ENCODE peak calls at places on chromosomes 12 and 14, in ten cellular contexts. V is uterus; C is GM23248; I is foreskin fibroblast; K is naive thymus-derived CD4-positive, alpha-beta T cell; H is IMR-90; A is A549; N is tibial artery; U is left ventricle myocardium inferior; Z is left lung. B is an unnamed sample.
A peak's percentile ranks its signal among the peaks of the same experiment; 100 is the strongest.

GRCh38 chr14:68394113-68394718 is 398.7 kb downstream of the ZFP36L1 start:
- DNase-seq in K (no peak), C (peak; percentile 49), N (no peak), H (peak; percentile 63), I (no peak), A (no peak), V (no peak), U (no peak), Z (no peak), B (no peak)

GRCh38 chr12:110109837-110110535 is 14.2 kb upstream of the IFT81 start:
- DNase-seq in H (no peak), V (no peak), U (no peak), N (no peak), A (no peak), K (no peak), Z (no peak), C (no peak), I (no peak), B (no peak)

GRCh38 chr12:104986022-104986941 is at the start of gene NOPCHAP1:
- DNase-seq in U (peak; percentile 95), I (peak; percentile 73), A (peak; percentile 90), C (peak; percentile 95), H (peak; percentile 75), N (peak; percentile 97), Z (peak; percentile 93), K (peak; percentile 80), V (peak; percentile 92), B (peak; percentile 96)

GRCh38 chr12:105321125-105321524 is 9.4 kb upstream of the C12orf75 start:
- DNase-seq in C (no peak), U (no peak), V (no peak), I (no peak), K (no peak), A (no peak), H (no peak), N (no peak), Z (no peak), B (no peak)

GRCh38 chr14:61537567-61538463 is 157.5 kb upstream of the HIF1A start:
- DNase-seq in K (no peak), V (no peak), N (no peak), C (peak; percentile 88), A (peak; percentile 93), H (peak; percentile 90), U (no peak), Z (peak; percentile 66), I (peak; percentile 80), B (no peak)

GRCh38 chr12:121579981-121580868 is 598 bp downstream of the KDM2B start:
- DNase-seq in I (peak; percentile 59), N (peak; percentile 86), C (peak; percentile 87), A (peak; percentile 67), V (peak; percentile 79), H (peak; percentile 55), K (peak; percentile 72), U (peak; percentile 74), Z (peak; percentile 78), B (peak; percentile 92)

GRCh38 chr14:69848903-69849391 is 30.3 kb upstream of the SMOC1 start:
- DNase-seq in Z (no peak), C (no peak), H (no peak), N (no peak), V (no peak), A (no peak), K (no peak), I (no peak), U (no peak), B (no peak)

GRCh38 chr12:90015228-90015627 is 306.6 kb upstream of the ATP2B1 start:
- DNase-seq in A (no peak), H (peak; percentile 16), Z (no peak), C (peak; percentile 71), N (no peak), V (no peak), I (no peak), U (no peak), K (no peak), B (no peak)

GRCh38 chr14:29926228-29926627 is 1.4 kb downstream of the PRKD1 start:
- DNase-seq in K (no peak), A (no peak), Z (no peak), U (no peak), N (no peak), I (no peak), H (no peak), C (peak; percentile 29), V (no peak), B (no peak)
- H3K4me3 ChIP-seq in K (no peak overlapping the region), A (peak overlapping the region; percentile 69), Z (peak overlapping the region; percentile 57), U (peak overlapping the region; percentile 79), N (peak overlapping the region; percentile 65), I (peak overlapping the region; percentile 94), H (peak overlapping the region; percentile 75), C (peak overlapping the region; percentile 95), V (peak overlapping the region; percentile 59), B (no peak overlapping the region)

GRCh38 chr14:24633353-24633752 is 637 bp downstream of the GZMB start:
- DNase-seq in U (no peak), C (no peak), A (no peak), Z (no peak), I (no peak), V (no peak), K (no peak), N (no peak), H (no peak), B (no peak)
- H3K4me3 ChIP-seq in U (no peak overlapping the region), C (no peak overlapping the region), A (no peak overlapping the region), Z (peak overlapping the region; percentile 8), I (no peak overlapping the region), V (no peak overlapping the region), K (no peak overlapping the region), N (no peak overlapping the region), H (no peak overlapping the region), B (no peak overlapping the region)

DNA sequence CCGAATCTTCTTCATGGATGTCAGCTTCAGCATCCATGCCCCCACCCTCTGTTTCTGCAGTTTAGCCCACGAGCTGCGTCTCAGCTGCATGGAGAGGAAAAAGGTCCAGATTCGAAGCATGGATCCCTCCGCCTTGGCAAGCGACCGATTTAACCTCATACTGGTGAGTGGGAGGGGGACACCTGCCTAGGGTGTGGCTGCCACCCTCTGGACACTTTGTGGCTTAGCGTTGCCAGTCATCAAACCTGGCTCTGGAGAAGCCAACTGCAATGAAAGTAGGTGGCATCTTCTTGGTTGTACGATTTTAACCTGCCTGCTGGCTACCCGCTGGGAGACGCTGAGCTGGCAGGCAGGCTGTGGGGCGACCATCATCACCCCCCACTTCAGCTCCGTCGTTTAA is 16.7 kb downstream of the DCAF4 start:
- DNase-seq in N (no peak), C (no peak), U (no peak), I (no peak), A (no peak), V (no peak), K (no peak), H (no peak), Z (no peak), B (peak; percentile 49)
- H3K4me3 ChIP-seq in N (no peak overlapping the region), C (no peak overlapping the region), U (no peak overlapping the region), I (no peak overlapping the region), A (no peak overlapping the region), V (no peak overlapping the region), K (no peak overlapping the region), H (no peak overlapping the region), Z (no peak overlapping the region), B (no peak overlapping the region)

DNA sequence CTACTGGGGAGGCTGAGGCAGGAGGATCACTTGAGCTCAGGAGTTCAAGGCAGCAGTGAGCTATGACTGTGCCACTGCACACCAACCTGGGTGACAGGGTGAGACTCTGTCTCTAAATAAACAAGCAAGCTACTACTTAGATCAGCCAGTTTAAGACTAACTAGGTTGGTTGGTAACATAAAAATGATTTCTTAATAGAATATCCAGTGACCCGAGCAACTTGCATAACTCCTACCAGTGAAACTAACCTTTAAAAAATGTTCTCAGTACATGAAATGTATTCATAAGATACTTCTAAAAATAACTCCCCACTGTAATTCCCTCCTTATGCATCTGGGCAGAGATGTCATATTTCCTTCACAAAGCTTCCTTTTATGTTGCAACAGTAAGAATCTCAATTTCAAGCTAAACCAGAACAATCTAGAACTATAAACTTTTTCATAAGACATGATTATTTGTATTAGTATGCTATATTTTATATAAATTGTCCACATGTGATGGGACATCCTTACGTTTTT is 15.8 kb downstream of the TAOK3 start:
- DNase-seq in A (peak; percentile 58), Z (no peak), N (no peak), U (no peak), I (peak; percentile 75), H (peak; percentile 92), V (no peak), K (no peak), C (peak; percentile 96), B (no peak)
- H3K4me3 ChIP-seq in A (no peak overlapping the region), Z (peak overlapping the region; percentile 32), N (no peak overlapping the region), U (peak overlapping the region; percentile 9), I (no peak overlapping the region), H (no peak overlapping the region), V (no peak overlapping the region), K (peak overlapping the region; percentile 58), C (peak overlapping the region; percentile 42), B (no peak overlapping the region)

GRCh38 chr14:91243098-91243483 is 1.4 kb downstream of the GPR68 start:
- DNase-seq in H (no peak), A (no peak), I (no peak), Z (no peak), N (no peak), C (no peak), V (no peak), U (no peak), K (no peak), B (no peak)
- H3K4me3 ChIP-seq in H (no peak overlapping the region), A (no peak overlapping the region), I (no peak overlapping the region), Z (peak overlapping the region; percentile 8), N (no peak overlapping the region), C (peak overlapping the region; percentile 70), V (no peak overlapping the region), U (no peak overlapping the region), K (peak overlapping the region; percentile 59), B (peak overlapping the region; percentile 16)

DNA sequence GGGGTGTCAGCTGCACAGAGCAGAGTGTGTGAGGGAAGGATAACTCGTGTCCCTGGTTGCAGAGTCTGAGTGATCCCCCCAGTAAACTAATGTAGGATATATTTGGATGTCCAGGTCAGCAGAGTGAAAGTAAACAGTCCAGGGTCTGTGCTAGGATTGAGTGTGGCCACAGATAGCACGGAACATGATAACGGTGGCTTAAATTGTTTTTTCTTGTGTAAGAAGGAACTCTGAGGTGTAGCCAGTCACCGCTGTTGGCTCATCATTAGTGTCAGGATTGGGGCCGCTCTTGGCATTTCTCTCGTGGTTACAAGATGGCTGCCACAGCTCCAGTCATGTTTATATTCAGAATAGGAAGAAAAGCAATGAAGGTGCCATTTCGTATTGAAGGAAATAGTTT is 97.3 kb downstream of the DERA start:
- DNase-seq in I (no peak), K (no peak), U (no peak), C (no peak), N (no peak), V (no peak), A (no peak), Z (no peak), H (peak; percentile 4), B (no peak)
- H3K4me3 ChIP-seq in I (no peak overlapping the region), K (no peak overlapping the region), U (no peak overlapping the region), C (no peak overlapping the region), N (no peak overlapping the region), V (no peak overlapping the region), A (no peak overlapping the region), Z (no peak overlapping the region), H (no peak overlapping the region), B (no peak overlapping the region)

GRCh38 chr12:114672817-114673168 is 11.2 kb downstream of the TBX3 start:
- DNase-seq in I (no peak), K (no peak), A (no peak), C (no peak), N (no peak), U (no peak), Z (no peak), H (no peak), V (no peak), B (no peak)
- H3K4me3 ChIP-seq in I (peak overlapping the region; percentile 92), K (no peak overlapping the region), A (no peak overlapping the region), C (peak overlapping the region; percentile 71), N (no peak overlapping the region), U (peak overlapping the region; percentile 51), Z (peak overlapping the region; percentile 40), H (peak overlapping the region; percentile 16), V (peak overlapping the region; percentile 6), B (no peak overlapping the region)

B was measured in spleen.